ENCODE peak calls at places on chromosomes 1 and 21, in four cellular contexts. U, H, C and O are unnamed samples. For H3K4me1, the result is how much of the 10 kb centered on the place peaks cover.

GRCh38 chr1:226593541-226593940 is 45.0 kb downstream of the STUM start:
- DNase-seq in U (no peak), H (no peak), C (no peak), O (no peak)

GRCh38 chr1:35031103-35031452 is 667 bp downstream of the ZMYM6 start:
- DNase-seq in U (peak), H (no peak), C (peak), O (no peak)

GRCh38 chr1:181341026-181341632 is 142.2 kb upstream of the CACNA1E start:
- DNase-seq in U (no peak), H (no peak), C (no peak), O (no peak)

GRCh38 chr1:47703981-47704596 is 266.2 kb downstream of the FOXD2 start:
- DNase-seq in U (no peak), H (no peak), C (no peak), O (no peak)

GRCh38 chr21:37552496-37553399 is 186.2 kb downstream of the DYRK1A start:
- DNase-seq in U (no peak), H (no peak), C (no peak), O (no peak)

GRCh38 chr1:32426489-32427255 is 32.4 kb upstream of the BSDC1 start:
- DNase-seq in U (peak), H (peak), C (peak), O (no peak)

GRCh38 chr1:35675773-35676172 is 34.4 kb upstream of the PSMB2 start:
- DNase-seq in U (no peak), H (no peak), C (no peak), O (no peak)

GRCh38 chr1:39567302-39567701 is 9.3 kb downstream of the PABPC4 start:
- DNase-seq in U (no peak), H (no peak), C (no peak), O (no peak)

GRCh38 chr1:175222296-175222938 is 29.8 kb upstream of the KIAA0040 start:
- DNase-seq in U (no peak), H (no peak), C (no peak), O (peak)

GRCh38 chr1:113978863-113979702 is at the start of gene OLFML3:
- DNase-seq in U (peak), H (peak), C (peak), O (peak)

GRCh38 chr1:156259805-156260204 is 11.9 kb upstream of the PAQR6 start:
- DNase-seq in U (no peak), H (no peak), C (peak), O (no peak)

GRCh38 chr1:8590696-8591351 is 226.6 kb downstream of the RERE start:
- DNase-seq in U (no peak), H (no peak), C (no peak), O (no peak)

GRCh38 chr1:17282836-17283235 is 25.2 kb upstream of the PADI4 start:
- DNase-seq in U (no peak), H (no peak), C (no peak), O (no peak)

GRCh38 chr1:19758227-19758830 is 41.4 kb downstream of the TMCO4 start:
- DNase-seq in U (no peak), H (no peak), C (peak), O (no peak)

GRCh38 chr1:43536196-43536863 is 5.6 kb downstream of the PTPRF start:
- DNase-seq in U (no peak), H (no peak), C (no peak), O (no peak)

GRCh38 chr1:85278853-85279314 is 2.5 kb upstream of the BCL10 start:
- DNase-seq in U (no peak), H (no peak), C (peak), O (no peak)

GRCh38 chr1:116909511-116910378 is at the start of gene PTGFRN:
- DNase-seq in U (peak), H (peak), C (peak), O (peak)

GRCh38 chr21:26961704-26962103 is 5.2 kb downstream of the ADAMTS5 start:
- DNase-seq in U (peak), H (no peak), C (no peak), O (no peak)

GRCh38 chr1:231421616-231421970 is 494 bp downstream of the EGLN1 start:
- DNase-seq in U (peak), H (peak), C (peak), O (no peak)

GRCh38 chr1:80918365-80918764 is 882.4 kb upstream of the ADGRL2 start:
- DNase-seq in U (no peak), H (no peak), C (no peak), O (no peak)

GRCh38 chr1:201985355-201985754 is 2.9 kb downstream of the RNPEP start:
- DNase-seq in U (peak), H (no peak), C (no peak), O (no peak)

GRCh38 chr1:43822040-43822439 is 111.6 kb upstream of the ARTN start:
- DNase-seq in U (peak), H (no peak), C (peak), O (peak)

GRCh38 chr21:33300701-33301631 is 23.8 kb upstream of the IFNAR1 start:
- DNase-seq in U (no peak), H (no peak), C (peak), O (no peak)

GRCh38 chr1:40291293-40291692 is 25.8 kb downstream of the COL9A2 start:
- DNase-seq in U (no peak), H (no peak), C (no peak), O (no peak)

GRCh38 chr1:223731076-223731770 is 18.9 kb downstream of the CAPN2 start:
- DNase-seq in U (peak), H (peak), C (peak), O (no peak)

GRCh38 chr1:18008116-18008515 is 99.5 kb upstream of the IGSF21 start:
- DNase-seq in U (no peak), H (no peak), C (no peak), O (no peak)

GRCh38 chr1:154495496-154496273 is 6.3 kb upstream of the TDRD10 start:
- DNase-seq in U (no peak), H (no peak), C (no peak), O (no peak)

GRCh38 chr21:29264721-29265120 is 34.0 kb upstream of the BACH1 start:
- DNase-seq in U (no peak), H (no peak), C (no peak), O (no peak)

GRCh38 chr1:186456731-186457255 is 4.1 kb downstream of the PDC start:
- DNase-seq in U (no peak), H (no peak), C (no peak), O (no peak)

DNA sequence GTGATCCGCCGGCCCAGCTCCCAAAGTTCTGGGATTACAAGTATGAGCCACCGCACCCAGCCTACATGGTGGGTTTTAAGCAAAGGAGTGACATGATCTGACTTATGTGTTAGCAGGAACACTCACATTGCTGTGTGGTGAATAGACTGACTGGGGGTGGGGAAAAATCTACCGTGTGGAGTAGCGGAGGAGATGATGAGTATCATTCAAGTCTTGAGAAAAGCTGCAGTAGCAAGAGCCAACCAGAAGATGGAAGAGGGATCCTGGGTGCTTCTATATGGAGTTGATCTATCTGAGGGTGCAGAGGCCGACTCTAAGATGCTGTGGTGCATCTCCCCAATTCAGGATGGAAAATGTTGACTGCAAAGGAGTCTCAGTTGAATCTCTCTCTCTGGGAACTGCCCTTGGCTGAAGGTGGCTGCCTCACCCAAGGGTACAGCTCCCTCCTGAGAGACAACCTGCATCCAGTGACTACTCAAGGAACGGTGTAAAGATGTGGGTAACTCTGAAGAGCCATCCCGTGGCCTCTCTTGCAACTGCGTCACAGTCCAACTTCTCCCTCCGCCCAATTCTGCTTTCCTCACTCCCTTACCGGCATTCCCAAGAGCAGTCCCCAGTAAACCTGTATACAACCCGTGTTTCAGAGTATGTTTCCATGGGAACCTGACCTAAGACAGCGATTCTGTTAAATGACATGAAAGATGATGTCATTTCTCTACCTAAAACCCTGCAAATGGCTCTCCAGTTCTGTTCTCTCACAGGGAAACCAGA is 7.4 kb upstream of the B3GALNT2 start:
- DNase-seq in U (no peak), H (no peak), C (peak), O (no peak)
- TF ChIP-seq CTCF in U (no peak), H (no peak), C (peak), O (no peak)

DNA sequence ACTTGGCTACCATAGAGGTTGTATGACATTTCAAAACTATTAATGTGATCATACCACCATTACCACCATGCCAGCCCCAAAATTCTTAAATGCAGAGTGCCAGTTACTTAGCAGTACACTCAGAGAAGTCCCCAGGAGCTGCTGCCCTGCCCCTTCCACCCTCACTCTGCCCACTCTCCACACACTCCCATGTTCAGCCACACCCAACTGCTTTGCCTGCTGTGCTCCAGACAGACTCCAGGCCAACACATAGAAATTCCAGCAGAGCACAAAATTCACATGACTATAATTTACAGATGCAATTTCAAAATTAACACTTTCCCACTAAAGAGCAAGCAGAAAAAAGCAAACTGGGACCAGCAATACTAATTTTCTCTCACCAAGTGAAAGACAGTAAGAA is 176.8 kb downstream of the VAV3 start:
- DNase-seq in U (no peak), H (no peak), C (no peak), O (no peak)
- H3K4me3 ChIP-seq in U (no peak), H (peak), C (no peak), O (no peak)

DNA sequence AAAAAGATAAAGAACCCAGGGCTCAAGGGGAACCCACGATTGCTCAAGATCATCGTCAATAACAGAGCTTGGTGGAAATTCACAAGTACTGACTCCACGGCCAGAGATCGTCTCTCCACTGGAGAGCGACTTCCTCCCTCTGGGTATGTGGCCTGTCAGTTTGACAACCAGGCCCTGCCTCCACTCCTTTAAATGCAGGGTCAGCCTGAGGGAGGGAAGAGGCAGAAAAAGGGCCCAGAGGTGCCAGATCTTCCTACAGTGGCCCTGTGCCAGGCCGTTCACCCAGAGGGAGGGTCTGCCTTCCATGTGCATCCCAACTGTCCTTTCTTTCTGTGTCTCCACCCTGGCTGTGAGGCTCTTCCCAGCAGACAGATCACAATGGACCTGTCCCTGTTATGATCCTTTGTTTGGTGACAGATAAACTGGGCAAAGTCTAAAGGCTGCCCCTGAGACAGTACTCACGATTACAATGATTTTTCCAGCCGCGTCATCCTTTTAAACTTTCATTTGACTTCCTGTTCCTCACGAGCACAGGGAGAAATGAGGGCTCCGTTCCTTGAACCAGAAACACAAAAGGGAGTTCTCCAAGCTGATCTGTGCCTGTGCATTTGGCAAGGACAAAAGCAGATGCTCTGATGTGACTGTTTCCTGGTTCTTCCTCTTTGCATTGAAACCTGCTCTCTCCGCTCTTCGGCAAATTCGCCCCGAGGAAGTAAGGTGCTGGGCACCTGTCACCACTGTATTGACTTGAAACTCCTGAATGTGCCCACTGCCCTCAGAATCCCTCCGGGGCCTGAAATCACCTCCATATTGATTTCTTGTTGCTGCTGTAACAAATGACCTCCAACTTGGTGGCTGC is 126.8 kb downstream of the PGBD5 start:
- DNase-seq in U (no peak), H (no peak), C (no peak), O (no peak)
- H3K4me1 ChIP-seq in U (under half), H (under half), C (under half), O (under half)

DNA sequence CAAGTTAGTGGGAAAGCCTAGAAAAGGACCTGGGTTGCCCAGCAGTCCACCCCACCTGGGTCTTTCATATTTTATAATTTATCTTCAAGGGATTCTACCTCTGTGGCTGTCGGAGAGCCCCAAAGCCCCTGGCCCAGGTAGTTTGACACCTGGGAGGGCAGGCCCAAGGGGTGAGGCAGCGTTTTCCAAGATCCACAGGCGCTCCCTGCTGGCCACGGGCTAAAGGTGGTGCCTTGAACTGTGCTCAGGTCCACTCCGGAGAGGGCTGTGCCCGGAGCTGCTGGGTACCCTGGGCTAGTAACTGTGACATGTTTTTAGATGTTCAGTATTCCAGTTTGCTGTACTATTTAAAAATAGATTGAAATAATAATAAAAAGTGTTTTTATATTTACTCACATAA is 37.2 kb upstream of the CRNN start:
- DNase-seq in U (no peak), H (no peak), C (no peak), O (no peak)
- TF ChIP-seq CTCF in U (no peak), H (no peak), C (no peak), O (peak)

GRCh38 chr1:205526431-205526830 is 22.0 kb downstream of the CDK18 start:
- DNase-seq in U (no peak), H (no peak), C (no peak), O (no peak)

GRCh38 chr1:205528887-205529825 is 24.7 kb downstream of the CDK18 start:
- DNase-seq in U (peak), H (peak), C (peak), O (no peak)

GRCh38 chr1:205527931-205528330 is 23.5 kb downstream of the CDK18 start:
- DNase-seq in U (no peak), H (no peak), C (no peak), O (no peak)

GRCh38 chr1:205530116-205530515 is 25.6 kb downstream of the CDK18 start:
- DNase-seq in U (no peak), H (no peak), C (no peak), O (no peak)

DNA sequence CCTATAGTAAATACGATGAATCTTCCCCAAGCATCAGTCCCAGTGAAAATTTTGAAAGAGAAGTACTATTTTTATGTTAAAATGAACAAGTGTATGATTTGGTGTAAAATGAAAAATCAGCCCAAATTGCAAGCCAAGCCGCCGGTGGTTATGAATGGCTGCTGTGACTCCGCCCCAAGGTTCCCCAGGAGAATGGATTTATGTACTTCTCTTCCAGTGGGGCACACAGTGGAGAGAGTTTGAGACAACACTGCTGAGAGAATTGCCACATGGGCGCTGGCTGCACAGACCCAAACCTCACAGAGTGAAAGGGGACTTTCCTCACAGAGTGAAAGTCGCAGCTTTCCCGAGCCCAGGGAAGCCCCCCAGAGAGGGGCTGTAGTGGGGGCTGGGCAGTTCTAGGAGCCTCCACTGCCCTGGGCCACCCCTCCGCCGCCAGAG is 24.0 kb downstream of the CDK18 start:
- DNase-seq in U (no peak), H (no peak), C (no peak), O (no peak)
- H3K4me3 ChIP-seq in U (no peak), H (peak), C (no peak), O (no peak)

DNA sequence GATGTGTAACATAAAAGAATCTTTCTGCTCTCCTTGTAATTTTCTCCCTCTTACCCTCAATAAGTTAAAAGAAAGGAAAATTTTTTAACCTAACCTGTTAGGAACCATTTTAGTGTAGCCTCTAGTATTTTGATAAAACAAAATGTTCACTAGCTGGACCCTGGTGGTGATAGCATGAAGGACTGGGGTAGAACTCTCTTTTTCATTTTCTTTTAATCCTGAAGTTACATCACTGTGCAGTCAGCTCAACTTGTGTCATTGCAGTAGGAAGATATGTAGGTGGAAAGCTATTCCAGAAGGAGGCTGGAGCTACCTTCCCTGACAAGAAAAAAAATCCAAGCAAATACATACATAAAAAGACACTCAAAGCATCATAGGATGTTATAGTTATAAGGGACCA is 39.3 kb downstream of the NFIA start:
- DNase-seq in U (no peak), H (no peak), C (peak), O (no peak)
- H3K4me1 ChIP-seq in U (under half), H (under half), C (under half), O (under half)

GRCh38 chr1:64955093-64956066 is 11.0 kb downstream of the JAK1 start:
- DNase-seq in U (no peak), H (peak), C (no peak), O (no peak)
- TF ChIP-seq CTCF in U (no peak), H (no peak), C (no peak), O (no peak)

GRCh38 chr1:152034324-152034653 is 2.5 kb downstream of the S100A11 start:
- DNase-seq in U (no peak), H (no peak), C (no peak), O (no peak)
- H3K4me3 ChIP-seq in U (no peak), H (peak), C (no peak), O (peak)

DNA sequence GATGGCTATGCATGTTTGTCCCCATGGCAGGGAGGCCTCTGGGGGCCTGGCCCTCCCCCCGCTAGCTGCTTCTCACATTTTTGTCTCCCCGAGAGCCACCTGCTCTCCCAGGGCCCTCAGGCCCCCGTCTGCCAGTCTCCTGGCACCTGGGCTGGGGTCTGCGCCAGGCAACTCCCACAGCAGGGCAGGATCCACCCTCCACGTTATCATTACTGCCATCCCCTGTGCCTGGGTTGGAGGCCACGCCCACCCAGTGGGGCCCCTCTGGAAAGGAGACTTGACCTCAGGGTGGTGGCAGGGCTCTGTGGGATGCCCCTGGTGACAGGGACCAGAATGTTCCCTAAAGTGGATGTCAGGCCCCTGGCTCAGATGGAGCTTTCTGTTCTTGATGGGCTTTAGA is 66.5 kb downstream of the SKI start:
- DNase-seq in U (no peak), H (no peak), C (no peak), O (no peak)
- H3K4me1 ChIP-seq in U (under half), H (half or more), C (under half), O (under half)

GRCh38 chr1:109910123-109910962 is at the start of gene CSF1:
- DNase-seq in U (peak), H (peak), C (peak), O (peak)
- TF ChIP-seq CTCF in U (no peak), H (no peak), C (no peak), O (no peak)